ENCODE peak calls at places on chromosomes 11 and 22, in six cellular contexts. One of them, this sample, is unnamed.

GRCh38 chr11:70606248-70606950 is 208.1 kb downstream of the CTTN start:
- DNase-seq in GM10248: no peak
- DNase-seq in glutamatergic neuron: no peak
- DNase-seq in tibial nerve: no peak
- DNase-seq in fibroblast of lung: no peak
- DNase-seq in hepatocyte: no peak
- DNase-seq in this sample: no peak

GRCh38 chr11:119419834-119420492 is 3.0 kb downstream of the THY1 start:
- DNase-seq in GM10248: peak
- DNase-seq in glutamatergic neuron: no peak
- DNase-seq in tibial nerve: no peak
- DNase-seq in fibroblast of lung: no peak
- DNase-seq in hepatocyte: no peak
- DNase-seq in this sample: no peak

GRCh38 chr11:46889689-46890475 is 28.5 kb downstream of the LRP4 start:
- DNase-seq in GM10248: peak
- DNase-seq in glutamatergic neuron: peak
- DNase-seq in tibial nerve: peak
- DNase-seq in fibroblast of lung: peak
- DNase-seq in hepatocyte: peak
- DNase-seq in this sample: peak

GRCh38 chr11:105738972-105739574 is 129.2 kb downstream of the GRIA4 start:
- DNase-seq in GM10248: no peak
- DNase-seq in glutamatergic neuron: no peak
- DNase-seq in tibial nerve: no peak
- DNase-seq in fibroblast of lung: no peak
- DNase-seq in hepatocyte: no peak
- DNase-seq in this sample: no peak

GRCh38 chr22:29726104-29726503 is 6.3 kb downstream of the CABP7 start:
- DNase-seq in GM10248: no peak
- DNase-seq in glutamatergic neuron: no peak
- DNase-seq in tibial nerve: no peak
- DNase-seq in fibroblast of lung: no peak
- DNase-seq in hepatocyte: no peak
- DNase-seq in this sample: no peak

GRCh38 chr22:47202819-47203553 is 440.5 kb downstream of the TBC1D22A start:
- DNase-seq in GM10248: no peak
- DNase-seq in glutamatergic neuron: no peak
- DNase-seq in tibial nerve: no peak
- DNase-seq in fibroblast of lung: no peak
- DNase-seq in hepatocyte: no peak
- DNase-seq in this sample: no peak

GRCh38 chr22:35409783-35410662 is 10.1 kb downstream of the MCM5 start:
- DNase-seq in GM10248: peak
- DNase-seq in glutamatergic neuron: no peak
- DNase-seq in tibial nerve: no peak
- DNase-seq in fibroblast of lung: no peak
- DNase-seq in hepatocyte: no peak
- DNase-seq in this sample: no peak

GRCh38 chr11:81444306-81444705 is 1289.4 kb downstream of the FAM181B start:
- DNase-seq in GM10248: no peak
- DNase-seq in glutamatergic neuron: no peak
- DNase-seq in tibial nerve: no peak
- DNase-seq in fibroblast of lung: no peak
- DNase-seq in hepatocyte: no peak
- DNase-seq in this sample: no peak

GRCh38 chr22:45804986-45805325 is 133.3 kb downstream of the ATXN10 start:
- DNase-seq in GM10248: no peak
- DNase-seq in glutamatergic neuron: no peak
- DNase-seq in tibial nerve: no peak
- DNase-seq in fibroblast of lung: peak
- DNase-seq in hepatocyte: no peak
- DNase-seq in this sample: peak

GRCh38 chr22:38513063-38513462 is 7.0 kb upstream of the DDX17 start:
- DNase-seq in GM10248: peak
- DNase-seq in glutamatergic neuron: peak
- DNase-seq in tibial nerve: no peak
- DNase-seq in fibroblast of lung: no peak
- DNase-seq in hepatocyte: peak
- DNase-seq in this sample: no peak

GRCh38 chr11:14499560-14500180 is at the start of gene COPB1:
- DNase-seq in GM10248: peak
- DNase-seq in glutamatergic neuron: peak
- DNase-seq in tibial nerve: peak
- DNase-seq in fibroblast of lung: peak
- DNase-seq in hepatocyte: peak
- DNase-seq in this sample: peak

GRCh38 chr11:33116535-33116934 is 44.7 kb downstream of the CSTF3 start:
- DNase-seq in GM10248: no peak
- DNase-seq in glutamatergic neuron: no peak
- DNase-seq in tibial nerve: no peak
- DNase-seq in fibroblast of lung: peak
- DNase-seq in hepatocyte: peak
- DNase-seq in this sample: no peak

GRCh38 chr11:8746575-8746974 is 64.0 kb downstream of the RPL27A start:
- DNase-seq in GM10248: no peak
- DNase-seq in glutamatergic neuron: no peak
- DNase-seq in tibial nerve: no peak
- DNase-seq in fibroblast of lung: no peak
- DNase-seq in hepatocyte: no peak
- DNase-seq in this sample: no peak

GRCh38 chr11:3632070-3632660 is 9.6 kb downstream of the ART5 start:
- DNase-seq in GM10248: no peak
- DNase-seq in glutamatergic neuron: no peak
- DNase-seq in tibial nerve: no peak
- DNase-seq in fibroblast of lung: no peak
- DNase-seq in hepatocyte: no peak
- DNase-seq in this sample: no peak

GRCh38 chr11:81255905-81256304 is 1477.8 kb downstream of the FAM181B start:
- DNase-seq in GM10248: no peak
- DNase-seq in glutamatergic neuron: no peak
- DNase-seq in tibial nerve: no peak
- DNase-seq in fibroblast of lung: peak
- DNase-seq in hepatocyte: no peak
- DNase-seq in this sample: no peak

GRCh38 chr11:45665206-45665932 is at the start of gene CHST1:
- DNase-seq in GM10248: no peak
- DNase-seq in glutamatergic neuron: peak
- DNase-seq in tibial nerve: no peak
- DNase-seq in fibroblast of lung: peak
- DNase-seq in hepatocyte: peak
- DNase-seq in this sample: no peak

GRCh38 chr22:44895296-44896055 is 114.3 kb downstream of the PHF21B start:
- DNase-seq in GM10248: no peak
- DNase-seq in glutamatergic neuron: no peak
- DNase-seq in tibial nerve: no peak
- DNase-seq in fibroblast of lung: no peak
- DNase-seq in hepatocyte: no peak
- DNase-seq in this sample: no peak

DNA sequence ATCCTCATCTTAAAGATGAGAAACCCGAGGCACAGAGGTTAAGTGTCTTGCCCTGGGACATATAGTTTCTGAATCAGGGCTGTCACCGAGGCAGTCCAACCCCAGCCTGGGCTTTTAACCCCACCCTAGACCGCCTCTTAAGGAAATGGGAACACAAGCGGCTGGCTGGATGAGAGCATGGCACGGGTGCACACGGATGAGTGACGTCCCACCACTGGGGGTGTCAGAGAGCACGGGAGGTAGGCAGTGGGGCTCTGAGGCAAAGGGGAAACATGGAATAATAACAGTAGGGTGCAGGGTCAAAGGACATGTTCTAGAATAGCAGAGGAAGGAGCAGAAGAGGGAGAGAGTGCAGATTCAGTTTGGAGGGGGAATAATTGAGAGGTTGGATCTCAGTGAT is 22.3 kb downstream of the PPFIBP2 start:
- DNase-seq in GM10248: no peak
- DNase-seq in glutamatergic neuron: peak
- DNase-seq in tibial nerve: no peak
- DNase-seq in fibroblast of lung: no peak
- DNase-seq in hepatocyte: peak
- DNase-seq in this sample: no peak
- TF ChIP-seq CTCF in GM10248: no peak
- TF ChIP-seq CTCF in glutamatergic neuron: peak
- TF ChIP-seq CTCF in tibial nerve: no peak
- TF ChIP-seq CTCF in fibroblast of lung: peak
- TF ChIP-seq CTCF in hepatocyte: peak
- TF ChIP-seq CTCF in this sample: peak

GRCh38 chr11:117818036-117818858 is 6.3 kb downstream of the FXYD2 start:
- DNase-seq in GM10248: peak
- DNase-seq in glutamatergic neuron: no peak
- DNase-seq in tibial nerve: no peak
- DNase-seq in fibroblast of lung: peak
- DNase-seq in hepatocyte: no peak
- DNase-seq in this sample: no peak
- TF ChIP-seq CTCF in GM10248: no peak
- TF ChIP-seq CTCF in glutamatergic neuron: peak
- TF ChIP-seq CTCF in tibial nerve: no peak
- TF ChIP-seq CTCF in fibroblast of lung: no peak
- TF ChIP-seq CTCF in hepatocyte: no peak
- TF ChIP-seq CTCF in this sample: no peak

GRCh38 chr11:102830328-102830727 is 13.1 kb downstream of the MMP3 start:
- DNase-seq in GM10248: no peak
- DNase-seq in glutamatergic neuron: no peak
- DNase-seq in tibial nerve: no peak
- DNase-seq in fibroblast of lung: peak
- DNase-seq in hepatocyte: no peak
- DNase-seq in this sample: peak
- TF ChIP-seq CTCF in GM10248: no peak
- TF ChIP-seq CTCF in glutamatergic neuron: no peak
- TF ChIP-seq CTCF in tibial nerve: no peak
- TF ChIP-seq CTCF in fibroblast of lung: no peak
- TF ChIP-seq CTCF in hepatocyte: no peak
- TF ChIP-seq CTCF in this sample: no peak

DNA sequence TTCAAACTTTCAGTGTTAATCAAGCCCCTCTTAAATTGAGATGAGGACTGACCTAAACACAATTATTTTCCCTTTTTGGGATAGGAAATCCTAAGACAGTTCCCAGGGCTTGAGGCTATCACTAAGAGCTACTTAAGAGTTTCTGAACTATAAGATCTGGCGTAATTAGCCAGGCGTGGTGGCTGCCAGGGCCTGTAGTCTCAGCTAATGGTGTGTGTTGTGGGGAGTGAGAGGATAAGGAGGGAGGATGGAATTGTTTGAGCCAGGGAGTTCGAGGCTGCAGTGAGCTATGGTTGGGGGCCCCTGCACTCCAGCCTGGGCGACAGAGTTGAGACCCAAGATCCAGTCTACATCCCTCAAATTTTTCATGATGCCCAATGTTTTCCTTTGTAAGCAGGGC is 23.5 kb upstream of the EXPH5 start:
- DNase-seq in GM10248: no peak
- DNase-seq in glutamatergic neuron: no peak
- DNase-seq in tibial nerve: no peak
- DNase-seq in fibroblast of lung: no peak
- DNase-seq in hepatocyte: no peak
- DNase-seq in this sample: no peak
- TF ChIP-seq CTCF in GM10248: no peak
- TF ChIP-seq CTCF in glutamatergic neuron: no peak
- TF ChIP-seq CTCF in tibial nerve: no peak
- TF ChIP-seq CTCF in fibroblast of lung: no peak
- TF ChIP-seq CTCF in hepatocyte: no peak
- TF ChIP-seq CTCF in this sample: no peak